ENCODE peak calls at places on chromosomes 11 and 22, in ten cellular contexts. G is mesenteric fat pad; C is germinal center; L is BE2C; D is stimulated activated CD8-positive, alpha-beta memory T cell treated with anti-CD3 and anti-CD28 coated beads, Interleukin-4, amount 100 ng/mL, for 1 hour; Y is OCI-LY7; A is KBM-7; J is kidney epithelial cell; X is memory B cell; W is stimulated activated CD4-positive, alpha-beta T cell treated with anti-CD3 and anti-CD28 coated beads, Interleukin-12 subunit alpha, Interleukin-12 subunit beta, amount 100 ng/mL, for 4 hours. K is an unnamed sample.

GRCh38 chr22:26436903-26437515 is 7.9 kb downstream of the ASPHD2 start:
- DNase-seq in J (no peak), X (no peak), L (no peak), W (no peak), C (no peak), G (no peak), Y (no peak), A (no peak), D (no peak), K (no peak)

GRCh38 chr11:98835336-98835735 is 185.4 kb upstream of the CNTN5 start:
- DNase-seq in A (no peak), X (no peak), W (no peak), L (peak; percentile 17), Y (no peak), D (no peak), C (no peak), J (no peak), G (no peak), K (no peak)

GRCh38 chr11:111592491-111592890 is 9.8 kb upstream of the SIK2 start:
- DNase-seq in W (no peak), G (no peak), C (no peak), A (no peak), D (no peak), J (no peak), X (no peak), Y (no peak), L (no peak), K (no peak)

GRCh38 chr11:88484873-88485621 is 147.5 kb upstream of the CTSC start:
- DNase-seq in D (no peak), Y (peak; percentile 55), W (peak; percentile 10), C (peak; percentile 40), G (no peak), X (no peak), J (no peak), L (peak; percentile 35), A (peak; percentile 66), K (peak; percentile 61)

GRCh38 chr11:120539681-120540369 is 28.3 kb downstream of the GRIK4 start:
- DNase-seq in X (no peak), W (no peak), Y (no peak), J (peak; percentile 48), A (no peak), G (no peak), D (no peak), C (no peak), L (peak; percentile 64), K (peak; percentile 70)

GRCh38 chr22:22770280-22770871 is 117.2 kb upstream of the IGLL5 start:
- DNase-seq in X (peak; percentile 44), W (peak; percentile 42), D (no peak), A (peak; percentile 50), G (peak; percentile 55), L (peak; percentile 66), J (no peak), C (peak; percentile 38), Y (peak; percentile 59), K (peak; percentile 12)

GRCh38 chr22:23199159-23199558 is 18.9 kb downstream of the BCR start:
- DNase-seq in J (no peak), W (no peak), A (no peak), X (no peak), L (no peak), C (no peak), Y (no peak), D (no peak), G (no peak), K (no peak)

GRCh38 chr11:118275184-118275583 is 11.1 kb upstream of the MPZL2 start:
- DNase-seq in J (no peak), W (no peak), D (no peak), X (no peak), C (no peak), A (no peak), G (no peak), Y (no peak), L (no peak), K (peak; percentile 53)

GRCh38 chr11:65315204-65315865 is 669 bp downstream of the CDC42EP2 start:
- DNase-seq in X (peak; percentile 92), W (peak; percentile 86), C (peak; percentile 83), J (no peak), D (peak; percentile 63), G (peak; percentile 96), L (peak; percentile 89), A (peak; percentile 87), Y (peak; percentile 86), K (peak; percentile 70)

GRCh38 chr11:77361184-77361583 is 59.7 kb upstream of the GDPD4 start:
- DNase-seq in A (no peak), Y (no peak), C (no peak), X (no peak), L (no peak), G (no peak), J (peak; percentile 35), D (no peak), W (no peak), K (peak; percentile 39)

GRCh38 chr11:57971272-57972012 is 52.2 kb upstream of the OR9Q1 start:
- DNase-seq in G (no peak), X (no peak), A (no peak), D (no peak), Y (no peak), L (no peak), C (no peak), W (no peak), J (no peak), K (no peak)

GRCh38 chr22:17773606-17774205 is 563 bp downstream of the BID start:
- DNase-seq in J (no peak), W (peak; percentile 57), Y (peak; percentile 79), A (peak; percentile 45), L (peak; percentile 85), C (peak; percentile 74), G (no peak), X (peak; percentile 58), D (peak; percentile 37), K (peak; percentile 39)

GRCh38 chr11:11968511-11969280 is 39.7 kb downstream of the DKK3 start:
- DNase-seq in J (no peak), D (no peak), Y (no peak), A (no peak), C (no peak), X (no peak), L (peak; percentile 85), W (no peak), G (peak; percentile 82), K (peak; percentile 91)

GRCh38 chr11:96084610-96085348 is 160.9 kb upstream of the MTMR2 start:
- DNase-seq in L (no peak), X (no peak), D (no peak), C (no peak), G (no peak), A (no peak), J (no peak), Y (no peak), W (no peak), K (no peak)

GRCh38 chr11:82899957-82900276 is 313 bp downstream of the PRCP start:
- DNase-seq in J (no peak), L (no peak), W (no peak), Y (no peak), X (no peak), A (no peak), D (no peak), C (no peak), G (no peak), K (no peak)

GRCh38 chr11:103624708-103625623 is 411.5 kb upstream of the DDI1 start:
- DNase-seq in W (no peak), C (no peak), Y (no peak), L (peak; percentile 24), D (no peak), X (no peak), G (no peak), J (peak; percentile 91), A (no peak), K (peak; percentile 93)

GRCh38 chr11:32426819-32427615 is 8.3 kb downstream of the WT1 start:
- DNase-seq in X (no peak), C (no peak), G (no peak), W (no peak), D (no peak), L (no peak), J (no peak), A (no peak), Y (no peak), K (peak; percentile 33)

GRCh38 chr22:36734171-36735058 is 30.9 kb upstream of the CACNG2 start:
- DNase-seq in G (no peak), C (no peak), A (no peak), L (no peak), Y (no peak), D (no peak), W (no peak), J (no peak), X (no peak), K (peak; percentile 47)

GRCh38 chr22:33922268-33922667 is 2.0 kb upstream of the LARGE1 start:
- DNase-seq in W (no peak), X (peak; percentile 29), Y (peak; percentile 52), A (peak; percentile 20), L (peak; percentile 7), J (no peak), D (no peak), C (no peak), G (no peak), K (peak; percentile 20)

GRCh38 chr11:73218106-73218829 is at the start of gene P2RY2:
- DNase-seq in X (peak; percentile 62), L (peak; percentile 76), A (peak; percentile 85), C (peak; percentile 61), D (no peak), W (peak; percentile 28), G (peak; percentile 95), J (no peak), Y (no peak), K (peak; percentile 42)

GRCh38 chr22:23233084-23233501 is 52.8 kb downstream of the BCR start:
- DNase-seq in G (no peak), C (no peak), A (no peak), J (no peak), L (no peak), W (no peak), X (no peak), D (no peak), Y (no peak), K (no peak)

GRCh38 chr22:30869996-30870395 is 98.6 kb downstream of the MORC2 start:
- DNase-seq in Y (no peak), X (no peak), J (no peak), G (peak; percentile 75), D (no peak), W (no peak), L (no peak), C (no peak), A (no peak), K (no peak)

GRCh38 chr11:1761857-1762536 is 1.7 kb downstream of the CTSD start:
- DNase-seq in L (no peak), C (no peak), J (no peak), X (no peak), Y (no peak), A (no peak), D (no peak), G (no peak), W (no peak), K (no peak)

GRCh38 chr11:24622262-24622661 is 125.4 kb downstream of the LUZP2 start:
- DNase-seq in J (no peak), G (no peak), W (no peak), D (no peak), Y (no peak), A (no peak), L (no peak), C (no peak), X (no peak), K (no peak)

GRCh38 chr11:445765-446588 is 4.1 kb upstream of the PTDSS2 start:
- DNase-seq in A (no peak), L (no peak), J (no peak), X (no peak), Y (no peak), W (no peak), C (no peak), G (no peak), D (no peak), K (no peak)

GRCh38 chr22:23128269-23129108 is 13.3 kb downstream of the RSPH14 start:
- DNase-seq in A (peak; percentile 62), W (peak; percentile 68), X (peak; percentile 88), Y (peak; percentile 87), D (peak; percentile 58), G (no peak), J (no peak), L (peak; percentile 86), C (peak; percentile 90), K (peak; percentile 33)

GRCh38 chr11:95456704-95457491 is 225.9 kb upstream of the SESN3 start:
- DNase-seq in W (no peak), L (no peak), C (no peak), G (no peak), J (no peak), X (no peak), D (no peak), A (no peak), Y (no peak), K (no peak)

GRCh38 chr11:90753546-90753945 is 530.7 kb upstream of the CHORDC1 start:
- DNase-seq in C (no peak), Y (no peak), D (no peak), X (no peak), W (no peak), J (no peak), L (no peak), G (no peak), A (no peak), K (no peak)